ENCODE peak calls at places on chromosome 15, in eight cellular contexts. One of them, this sample, is unnamed.

GRCh38 chr15:58568157-58568571 is 136.4 kb downstream of the LIPC start:
- DNase-seq in hepatic stellate cell: no peak
- DNase-seq in prostate gland: no peak
- DNase-seq in OCI-LY7: no peak
- DNase-seq in right atrium auricular region: no peak
- DNase-seq in mesothelial cell of epicardium: no peak
- DNase-seq in ELR: no peak
- DNase-seq in iPS DF 6.9: no peak
- DNase-seq in this sample: no peak

GRCh38 chr15:81043568-81044301 is 43.0 kb downstream of the TLNRD1 start:
- DNase-seq in ELR: no peak
- DNase-seq in mesothelial cell of epicardium: no peak
- DNase-seq in hepatic stellate cell: no peak
- DNase-seq in prostate gland: no peak
- DNase-seq in right atrium auricular region: no peak
- DNase-seq in iPS DF 6.9: no peak
- DNase-seq in OCI-LY7: no peak
- DNase-seq in this sample: peak; percentile 44

GRCh38 chr15:72722071-72722696 is 36.2 kb downstream of the BBS4 start:
- DNase-seq in iPS DF 6.9: peak; percentile 80
- DNase-seq in mesothelial cell of epicardium: peak; percentile 53
- DNase-seq in right atrium auricular region: peak; percentile 61
- DNase-seq in ELR: peak; percentile 73
- DNase-seq in prostate gland: peak; percentile 67
- DNase-seq in OCI-LY7: peak; percentile 69
- DNase-seq in hepatic stellate cell: peak; percentile 47
- DNase-seq in this sample: no peak

GRCh38 chr15:96340611-96341464 is 10.3 kb downstream of the NR2F2 start:
- DNase-seq in OCI-LY7: no peak
- DNase-seq in ELR: peak; percentile 48
- DNase-seq in mesothelial cell of epicardium: peak; percentile 65
- DNase-seq in hepatic stellate cell: no peak
- DNase-seq in prostate gland: no peak
- DNase-seq in iPS DF 6.9: no peak
- DNase-seq in right atrium auricular region: peak; percentile 59
- DNase-seq in this sample: peak; percentile 82

GRCh38 chr15:75358771-75359536 is 9.5 kb downstream of the MAN2C1 start:
- DNase-seq in hepatic stellate cell: no peak
- DNase-seq in OCI-LY7: no peak
- DNase-seq in mesothelial cell of epicardium: no peak
- DNase-seq in prostate gland: no peak
- DNase-seq in iPS DF 6.9: no peak
- DNase-seq in ELR: no peak
- DNase-seq in right atrium auricular region: no peak
- DNase-seq in this sample: no peak

GRCh38 chr15:96285715-96286367 is 44.7 kb upstream of the NR2F2 start:
- DNase-seq in prostate gland: no peak
- DNase-seq in hepatic stellate cell: no peak
- DNase-seq in ELR: no peak
- DNase-seq in iPS DF 6.9: no peak
- DNase-seq in OCI-LY7: no peak
- DNase-seq in mesothelial cell of epicardium: no peak
- DNase-seq in right atrium auricular region: no peak
- DNase-seq in this sample: no peak

GRCh38 chr15:82894971-82895520 is 57.5 kb downstream of the HOMER2 start:
- DNase-seq in iPS DF 6.9: no peak
- DNase-seq in mesothelial cell of epicardium: no peak
- DNase-seq in ELR: no peak
- DNase-seq in OCI-LY7: no peak
- DNase-seq in right atrium auricular region: no peak
- DNase-seq in prostate gland: no peak
- DNase-seq in hepatic stellate cell: no peak
- DNase-seq in this sample: no peak

GRCh38 chr15:64162478-64162868 is 349 bp downstream of the PPIB start:
- DNase-seq in OCI-LY7: no peak
- DNase-seq in mesothelial cell of epicardium: no peak
- DNase-seq in hepatic stellate cell: no peak
- DNase-seq in ELR: no peak
- DNase-seq in iPS DF 6.9: no peak
- DNase-seq in right atrium auricular region: no peak
- DNase-seq in prostate gland: no peak
- DNase-seq in this sample: no peak

GRCh38 chr15:67119238-67119846 is 53.9 kb downstream of the SMAD3 start:
- DNase-seq in iPS DF 6.9: no peak
- DNase-seq in right atrium auricular region: no peak
- DNase-seq in ELR: no peak
- DNase-seq in OCI-LY7: no peak
- DNase-seq in mesothelial cell of epicardium: no peak
- DNase-seq in prostate gland: no peak
- DNase-seq in hepatic stellate cell: no peak
- DNase-seq in this sample: no peak

GRCh38 chr15:90016721-90017120 is 15.6 kb downstream of the ZNF710 start:
- DNase-seq in OCI-LY7: no peak
- DNase-seq in prostate gland: no peak
- DNase-seq in mesothelial cell of epicardium: no peak
- DNase-seq in iPS DF 6.9: no peak
- DNase-seq in ELR: no peak
- DNase-seq in right atrium auricular region: no peak
- DNase-seq in hepatic stellate cell: no peak
- DNase-seq in this sample: no peak

GRCh38 chr15:89129123-89129815 is 41.0 kb downstream of the ABHD2 start:
- DNase-seq in mesothelial cell of epicardium: peak; percentile 44
- DNase-seq in iPS DF 6.9: peak; percentile 37
- DNase-seq in right atrium auricular region: no peak
- DNase-seq in OCI-LY7: peak; percentile 58
- DNase-seq in ELR: peak; percentile 47
- DNase-seq in prostate gland: peak; percentile 45
- DNase-seq in hepatic stellate cell: no peak
- DNase-seq in this sample: no peak

GRCh38 chr15:25801586-25802284 is 61.4 kb downstream of the ATP10A start:
- DNase-seq in OCI-LY7: no peak
- DNase-seq in mesothelial cell of epicardium: no peak
- DNase-seq in prostate gland: no peak
- DNase-seq in iPS DF 6.9: no peak
- DNase-seq in ELR: no peak
- DNase-seq in right atrium auricular region: no peak
- DNase-seq in hepatic stellate cell: no peak
- DNase-seq in this sample: peak; percentile 65

GRCh38 chr15:49619226-49619625 is 1.4 kb downstream of the FAM227B start:
- DNase-seq in right atrium auricular region: no peak
- DNase-seq in mesothelial cell of epicardium: no peak
- DNase-seq in OCI-LY7: no peak
- DNase-seq in hepatic stellate cell: no peak
- DNase-seq in ELR: no peak
- DNase-seq in iPS DF 6.9: no peak
- DNase-seq in prostate gland: no peak
- DNase-seq in this sample: no peak

GRCh38 chr15:39183177-39183881 is 397.6 kb upstream of the THBS1 start:
- DNase-seq in right atrium auricular region: no peak
- DNase-seq in ELR: no peak
- DNase-seq in hepatic stellate cell: no peak
- DNase-seq in prostate gland: no peak
- DNase-seq in mesothelial cell of epicardium: no peak
- DNase-seq in OCI-LY7: no peak
- DNase-seq in iPS DF 6.9: no peak
- DNase-seq in this sample: no peak

This sample was measured in vagina.